ENCODE peak calls at places on chromosomes 3 and 15, in nine cellular contexts. Q is psoas muscle, G is kidney epithelial cell, D is transverse colon, A is fibroblast of lung, L is breast epithelium, N is lower lobe of right lung, O is tibial artery, R is left lung. F is an unnamed sample.

GRCh38 chr3:52339612-52340011 is 23.5 kb downstream of the DNAH1 start:
- DNase-seq in D (peak; percentile 33), Q (peak; percentile 27), O (no peak), G (peak; percentile 21), L (no peak), A (peak; percentile 75), R (no peak), N (no peak), F (peak; percentile 31)

GRCh38 chr15:43903864-43904290 is 77.1 kb downstream of the WDR76 start:
- DNase-seq in A (peak; percentile 48), L (no peak), D (peak; percentile 48), G (no peak), R (no peak), N (no peak), O (no peak), Q (no peak), F (no peak)

GRCh38 chr3:143428351-143428750 is 308.8 kb downstream of the CHST2 start:
- DNase-seq in G (no peak), L (no peak), N (no peak), D (no peak), Q (no peak), O (no peak), A (no peak), R (no peak), F (no peak)

GRCh38 chr3:17745894-17746293 is 3.5 kb upstream of the TBC1D5 start:
- DNase-seq in N (no peak), G (no peak), R (no peak), A (no peak), L (no peak), O (no peak), D (no peak), Q (no peak), F (no peak)

GRCh38 chr3:174907628-174908407 is 48.7 kb downstream of the NAALADL2 start:
- DNase-seq in L (no peak), R (no peak), A (no peak), Q (no peak), D (no peak), N (no peak), G (no peak), O (no peak), F (no peak)

GRCh38 chr3:61734980-61735731 is 173.8 kb downstream of the PTPRG start:
- DNase-seq in R (no peak), A (no peak), O (no peak), L (no peak), N (no peak), D (no peak), Q (no peak), G (no peak), F (no peak)

GRCh38 chr15:58182460-58183163 is 44.4 kb downstream of the AQP9 start:
- DNase-seq in O (no peak), G (no peak), Q (peak; percentile 57), A (peak; percentile 29), D (peak; percentile 14), L (no peak), R (peak; percentile 57), N (no peak), F (no peak)

GRCh38 chr3:43796041-43796596 is 105.4 kb downstream of the ABHD5 start:
- DNase-seq in D (no peak), N (no peak), A (no peak), L (no peak), O (no peak), R (no peak), G (no peak), Q (no peak), F (no peak)

GRCh38 chr3:128405554-128406277 is 61.0 kb downstream of the DNAJB8 start:
- DNase-seq in L (no peak), N (no peak), Q (no peak), O (no peak), R (no peak), G (no peak), A (no peak), D (no peak), F (no peak)

GRCh38 chr3:147652682-147653081 is 243.5 kb downstream of the ZIC1 start:
- DNase-seq in Q (no peak), N (no peak), R (no peak), O (no peak), A (peak; percentile 51), L (no peak), D (no peak), G (no peak), F (no peak)

GRCh38 chr3:4350789-4351163 is 47.6 kb downstream of the SETMAR start:
- DNase-seq in G (peak; percentile 12), R (no peak), N (no peak), L (no peak), D (peak; percentile 16), Q (no peak), O (no peak), A (peak; percentile 67), F (no peak)

DNA sequence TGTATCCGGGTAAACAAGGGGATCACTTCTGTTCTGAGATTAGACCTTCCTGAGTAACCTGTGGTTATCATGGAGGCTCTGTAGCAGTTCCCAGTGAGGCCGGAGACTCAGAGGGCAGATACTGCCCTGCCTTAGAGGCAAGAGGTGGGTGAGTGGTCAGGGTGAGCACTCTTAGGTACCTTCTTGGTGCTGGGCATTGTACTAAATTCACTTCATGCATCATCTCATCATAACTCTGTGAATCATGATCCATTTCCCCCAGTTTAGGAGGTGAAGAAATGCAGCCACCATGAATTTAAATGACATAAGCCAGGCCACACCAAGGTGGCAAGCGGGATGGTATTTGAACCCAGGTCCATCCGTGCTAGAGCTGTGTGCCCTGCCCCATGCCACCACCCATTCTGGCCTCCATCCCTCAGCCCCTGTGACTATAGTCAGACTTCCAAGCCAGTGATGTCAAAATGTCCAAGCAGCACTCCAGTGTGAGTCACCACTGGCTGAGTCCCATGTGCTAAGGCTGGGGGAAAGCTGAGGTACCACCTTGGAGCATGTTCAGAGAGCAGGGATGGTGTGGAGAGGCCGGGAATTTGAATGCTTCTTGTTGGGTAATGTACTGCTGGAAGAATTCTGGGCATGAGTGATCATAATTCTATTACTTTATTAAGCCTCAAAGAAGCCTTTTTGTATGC is 88.8 kb downstream of the EPHB1 start:
- DNase-seq in N (no peak), O (no peak), G (no peak), A (peak; percentile 13), L (no peak), D (no peak), Q (peak; percentile 62), R (no peak), F (no peak)
- TF ChIP-seq CTCF in N (no peak), O (no peak), G (no peak), A (no peak), L (no peak), D (no peak), Q (no peak), R (no peak), F (no peak)

DNA sequence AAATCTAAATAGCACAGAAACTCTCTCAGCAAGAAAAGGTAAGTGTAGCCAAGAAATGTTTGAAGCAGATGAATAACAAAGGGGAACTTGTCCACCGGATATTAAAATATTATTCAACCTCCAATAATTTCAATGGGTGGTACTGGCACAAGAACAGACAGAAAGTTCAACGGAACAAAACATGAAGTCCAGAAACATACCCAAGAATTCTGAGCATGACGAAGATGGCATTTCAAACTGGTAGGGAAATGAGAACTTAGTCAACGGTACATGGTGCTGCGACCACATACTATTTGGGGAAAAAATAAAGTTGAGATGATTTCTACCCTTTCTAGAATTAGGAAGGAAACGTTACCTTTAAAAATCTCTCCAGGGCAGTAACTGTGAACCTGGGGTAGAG is 5.5 kb downstream of the CHSY1 start:
- DNase-seq in L (no peak), N (no peak), R (no peak), G (no peak), D (no peak), O (no peak), Q (no peak), A (no peak), F (no peak)
- H3K36me3 ChIP-seq in L (no peaks in the 10 kb centered on the region), N (peaks cover 3% of the 10 kb centered on the region), R (no peaks in the 10 kb centered on the region), G (no peaks in the 10 kb centered on the region), D (no peaks in the 10 kb centered on the region), O (no peaks in the 10 kb centered on the region), Q (peaks cover 3% of the 10 kb centered on the region), A (peaks cover 2% of the 10 kb centered on the region), F (peaks cover 1% of the 10 kb centered on the region)

DNA sequence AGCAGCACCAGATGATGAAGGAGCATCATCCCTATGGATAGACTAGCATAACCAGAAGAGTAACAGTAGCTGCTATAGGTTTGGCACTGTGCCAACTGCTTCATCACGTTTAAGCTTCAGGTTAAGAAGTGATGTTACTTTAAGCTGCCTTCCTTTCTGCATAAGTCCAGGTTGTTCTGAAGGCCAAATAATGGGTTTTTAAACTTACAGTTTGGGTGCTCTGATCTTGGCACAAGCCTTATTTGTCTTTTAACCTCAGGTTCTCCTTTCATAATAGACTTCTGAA is 50.7 kb downstream of the CMSS1 start:
- DNase-seq in G (no peak), A (peak; percentile 54), L (no peak), O (no peak), N (no peak), D (no peak), R (no peak), Q (no peak), F (no peak)
- H3K4me3 ChIP-seq in G (no peak overlapping the region), A (no peak overlapping the region), L (no peak overlapping the region), O (peak overlapping the region; percentile 5), N (no peak overlapping the region), D (no peak overlapping the region), R (no peak overlapping the region), Q (peak overlapping the region; percentile 10), F (no peak overlapping the region)

GRCh38 chr3:10265833-10266232 is 17.6 kb downstream of the TATDN2 start:
- DNase-seq in O (no peak), A (no peak), G (no peak), L (no peak), Q (no peak), N (no peak), R (no peak), D (no peak), F (no peak)

GRCh38 chr3:10259798-10260197 is 11.5 kb downstream of the TATDN2 start:
- DNase-seq in Q (no peak), L (no peak), O (no peak), N (no peak), G (no peak), A (no peak), D (no peak), R (no peak), F (no peak)

GRCh38 chr3:10260211-10260701 is 12.0 kb downstream of the TATDN2 start:
- DNase-seq in D (no peak), L (no peak), O (no peak), G (no peak), N (no peak), Q (no peak), R (no peak), A (no peak), F (no peak)

GRCh38 chr3:10262027-10262426 is 13.8 kb downstream of the TATDN2 start:
- DNase-seq in D (no peak), Q (no peak), O (no peak), A (no peak), G (no peak), N (no peak), L (no peak), R (no peak), F (no peak)

DNA sequence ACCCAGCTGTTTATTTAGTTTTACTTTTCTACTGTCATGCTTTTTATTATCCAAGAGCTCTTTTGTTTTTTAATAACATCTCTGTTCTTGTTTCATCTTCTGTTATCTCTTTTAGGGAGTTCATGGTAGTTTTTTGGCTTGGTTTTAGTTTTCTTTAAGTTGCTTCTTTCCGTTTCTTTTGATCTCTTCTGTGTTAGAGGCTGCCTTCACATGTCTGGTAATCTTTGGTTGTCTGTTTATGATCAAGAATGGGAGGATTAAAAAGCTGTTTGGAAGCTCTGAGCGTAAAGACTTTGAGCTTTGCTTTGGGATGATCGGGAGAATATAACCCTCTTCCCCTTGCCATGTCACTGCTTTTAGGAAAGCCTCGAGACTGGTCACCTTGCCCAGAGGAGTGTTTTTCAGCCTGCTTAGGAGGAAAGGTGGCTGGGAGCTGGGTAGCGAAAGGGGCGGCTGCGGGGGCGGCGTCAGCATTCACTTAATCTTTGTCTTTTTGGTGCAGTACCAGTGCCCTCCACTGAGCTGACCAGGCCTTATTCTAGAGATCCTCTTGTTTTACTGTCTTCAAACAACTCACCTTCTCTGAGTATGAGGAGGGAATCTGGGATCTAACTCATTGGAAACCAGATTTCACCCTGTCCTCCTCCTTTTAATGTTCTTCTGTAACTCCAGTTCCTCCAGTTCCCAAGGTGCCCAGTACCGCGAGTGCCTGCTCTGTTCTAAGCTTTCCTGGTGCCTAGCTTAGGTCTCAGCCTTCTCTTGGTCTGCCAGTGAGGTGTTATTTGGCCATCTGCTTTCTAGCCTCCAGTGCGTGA is 15.5 kb downstream of the TATDN2 start:
- DNase-seq in A (peak; percentile 43), G (no peak), Q (no peak), R (no peak), N (no peak), O (no peak), D (peak; percentile 24), L (no peak), F (no peak)
- TF ChIP-seq CTCF in A (peak; percentile 52), G (peak; percentile 53), Q (peak; percentile 30), R (peak; percentile 27), N (peak; percentile 40), O (peak; percentile 44), D (peak; percentile 32), L (peak; percentile 52), F (peak; percentile 57)